ENCODE peak calls at places on chromosomes 4 and X, in seven cellular contexts. W is GM06990, Z is lower leg skin, X is mammary epithelial cell, O is AG04450, G is GM23248, P is dorsolateral prefrontal cortex. N is an unnamed sample.

GRCh38 chr4:13540446-13541175 is 3.7 kb downstream of the NKX3-2 start:
- DNase-seq in W (no peak), Z (no peak), X (no peak), O (no peak), G (no peak), P (no peak), N (no peak)

GRCh38 chrX:31319586-31319985 is 247.7 kb upstream of the FTHL17 start:
- DNase-seq in W (no peak), Z (no peak), X (no peak), O (no peak), G (no peak), P (no peak), N (no peak)

GRCh38 chr4:124334119-124334518 is 378.4 kb downstream of the ANKRD50 start:
- DNase-seq in W (no peak), Z (peak), X (peak), O (peak), G (peak), P (no peak), N (peak)

GRCh38 chrX:147898951-147899350 is 12.8 kb upstream of the FMR1 start:
- DNase-seq in W (no peak), Z (no peak), X (no peak), O (no peak), G (no peak), P (no peak), N (no peak)

GRCh38 chr4:98150092-98150761 is 7.0 kb upstream of the STPG2 start:
- DNase-seq in W (no peak), Z (no peak), X (no peak), O (no peak), G (peak), P (no peak), N (peak)

GRCh38 chr4:154314248-154314647 is 177.4 kb downstream of the DCHS2 start:
- DNase-seq in W (no peak), Z (no peak), X (no peak), O (no peak), G (peak), P (no peak), N (peak)

GRCh38 chr4:8306511-8307021 is 37.0 kb downstream of the HTRA3 start:
- DNase-seq in W (no peak), Z (no peak), X (no peak), O (no peak), G (peak), P (no peak), N (no peak)

GRCh38 chrX:104098151-104098808 is 14.0 kb upstream of the ZCCHC18 start:
- DNase-seq in W (no peak), Z (peak), X (peak), O (peak), G (peak), P (peak), N (peak)

GRCh38 chr4:129189630-129190029 is 93.7 kb downstream of the C4orf33 start:
- DNase-seq in W (no peak), Z (no peak), X (no peak), O (no peak), G (no peak), P (no peak), N (no peak)

GRCh38 chr4:169634975-169635374 is 14.6 kb downstream of the CLCN3 start:
- DNase-seq in W (no peak), Z (no peak), X (peak), O (no peak), G (no peak), P (no peak), N (peak)

GRCh38 chrX:100643943-100644587 is at the start of gene SRPX2:
- DNase-seq in W (no peak), Z (peak), X (peak), O (peak), G (peak), P (no peak), N (peak)

GRCh38 chrX:133323450-133323849 is 91.8 kb downstream of the GPC4 start:
- DNase-seq in W (no peak), Z (no peak), X (no peak), O (no peak), G (no peak), P (no peak), N (peak)

GRCh38 chr4:128757712-128758111 is 51.8 kb upstream of the JADE1 start:
- DNase-seq in W (no peak), Z (peak), X (no peak), O (no peak), G (no peak), P (peak), N (no peak)

GRCh38 chrX:143115466-143115865 is 89.7 kb downstream of the SPANXN4 start:
- DNase-seq in W (no peak), Z (no peak), X (no peak), O (no peak), G (no peak), P (no peak), N (no peak)

GRCh38 chr4:26858035-26858918 is 2.4 kb upstream of the STIM2 start:
- DNase-seq in W (no peak), Z (no peak), X (no peak), O (no peak), G (no peak), P (no peak), N (no peak)

GRCh38 chrX:48831909-48832291 is 3.5 kb downstream of the PCSK1N start:
- DNase-seq in W (no peak), Z (no peak), X (no peak), O (no peak), G (no peak), P (peak), N (no peak)

GRCh38 chr4:97656034-97656720 is 487.1 kb downstream of the STPG2 start:
- DNase-seq in W (no peak), Z (no peak), X (peak), O (no peak), G (peak), P (no peak), N (peak)

GRCh38 chrX:48700246-48700645 is 3.7 kb downstream of the SUV39H1 start:
- DNase-seq in W (no peak), Z (no peak), X (no peak), O (no peak), G (no peak), P (no peak), N (no peak)

GRCh38 chr4:135694066-135694465 is 1492.5 kb upstream of the PABPC4L start:
- DNase-seq in W (no peak), Z (no peak), X (no peak), O (no peak), G (no peak), P (no peak), N (no peak)

GRCh38 chr4:25857403-25857802 is 5.4 kb downstream of the SEL1L3 start:
- DNase-seq in W (no peak), Z (no peak), X (no peak), O (no peak), G (peak), P (no peak), N (no peak)

GRCh38 chrX:134183665-134184064 is 53.3 kb upstream of the CCDC160 start:
- DNase-seq in W (no peak), Z (no peak), X (no peak), O (no peak), G (no peak), P (no peak), N (no peak)

GRCh38 chrX:24231780-24232179 is 82.1 kb downstream of the SUPT20HL2 start:
- DNase-seq in W (no peak), Z (no peak), X (peak), O (no peak), G (no peak), P (no peak), N (peak)

GRCh38 chrX:17917945-17918577 is 57.0 kb upstream of the RAI2 start:
- DNase-seq in W (no peak), Z (no peak), X (no peak), O (no peak), G (no peak), P (no peak), N (no peak)

GRCh38 chrX:49858341-49858740 is 20.9 kb upstream of the USP27X start:
- DNase-seq in W (no peak), Z (no peak), X (no peak), O (no peak), G (no peak), P (no peak), N (no peak)

GRCh38 chr4:6887591-6888371 is 21.8 kb upstream of the TBC1D14 start:
- DNase-seq in W (no peak), Z (no peak), X (no peak), O (no peak), G (no peak), P (no peak), N (no peak)

GRCh38 chr4:179823342-179823741 is 2381.1 kb upstream of the AGA start:
- DNase-seq in W (no peak), Z (no peak), X (no peak), O (no peak), G (no peak), P (no peak), N (no peak)

GRCh38 chr4:177239475-177239874 is 70.2 kb upstream of the NEIL3 start:
- DNase-seq in W (no peak), Z (no peak), X (no peak), O (no peak), G (peak), P (no peak), N (no peak)

GRCh38 chr4:177236889-177237288 is 72.8 kb upstream of the NEIL3 start:
- DNase-seq in W (no peak), Z (no peak), X (no peak), O (no peak), G (no peak), P (no peak), N (no peak)

GRCh38 chr4:177237291-177237690 is 72.4 kb upstream of the NEIL3 start:
- DNase-seq in W (no peak), Z (no peak), X (no peak), O (no peak), G (no peak), P (no peak), N (no peak)

GRCh38 chr4:177239878-177240277 is 69.8 kb upstream of the NEIL3 start:
- DNase-seq in W (no peak), Z (no peak), X (no peak), O (no peak), G (peak), P (no peak), N (no peak)

DNA sequence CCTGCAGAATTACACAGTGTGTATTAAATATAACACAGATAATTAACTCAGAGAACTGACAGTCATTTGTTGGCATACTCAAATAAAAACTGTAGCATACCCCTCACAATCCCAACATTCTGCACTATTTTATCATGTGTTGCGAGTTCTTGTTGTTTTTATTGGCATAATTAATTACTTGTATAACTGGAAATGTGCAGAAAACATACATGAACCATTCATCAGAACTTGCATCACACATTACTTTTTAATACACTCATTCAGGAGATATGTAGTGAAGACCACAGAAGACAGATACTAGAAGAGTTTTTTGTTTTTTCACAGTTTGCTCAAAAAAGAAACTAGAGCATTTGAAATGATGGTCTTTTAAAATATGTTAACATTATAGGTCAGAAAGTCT is 74.6 kb upstream of the NEIL3 start:
- DNase-seq in W (no peak), Z (no peak), X (peak), O (no peak), G (peak), P (no peak), N (peak)
- H3K4me3 ChIP-seq in W (no peak), Z (no peak), X (no peak), O (no peak), G (peak), P (no peak), N (no peak)

GRCh38 chr4:2041234-2042130 is 17.6 kb upstream of the NAT8L start:
- DNase-seq in W (peak), Z (peak), X (peak), O (peak), G (peak), P (peak), N (peak)

GRCh38 chr4:2042947-2043395 is 16.2 kb upstream of the NAT8L start:
- DNase-seq in W (no peak), Z (no peak), X (no peak), O (no peak), G (no peak), P (no peak), N (no peak)

GRCh38 chr4:2043396-2044118 is 15.6 kb upstream of the NAT8L start:
- DNase-seq in W (no peak), Z (no peak), X (no peak), O (no peak), G (no peak), P (no peak), N (no peak)

GRCh38 chr4:2042207-2042946 is 16.8 kb upstream of the NAT8L start:
- DNase-seq in W (peak), Z (no peak), X (no peak), O (no peak), G (peak), P (no peak), N (no peak)

GRCh38 chr4:2040391-2041233 is 18.5 kb upstream of the NAT8L start:
- DNase-seq in W (no peak), Z (no peak), X (no peak), O (no peak), G (no peak), P (no peak), N (no peak)
- H3K4me3 ChIP-seq in W (no peak), Z (peak), X (peak), O (no peak), G (peak), P (peak), N (no peak)

GRCh38 chr4:61446957-61447356 is 246.8 kb downstream of the ADGRL3 start:
- DNase-seq in W (no peak), Z (no peak), X (no peak), O (no peak), G (no peak), P (no peak), N (no peak)
- H3K4me3 ChIP-seq in W (no peak), Z (no peak), X (no peak), O (no peak), G (no peak), P (no peak), N (no peak)

DNA sequence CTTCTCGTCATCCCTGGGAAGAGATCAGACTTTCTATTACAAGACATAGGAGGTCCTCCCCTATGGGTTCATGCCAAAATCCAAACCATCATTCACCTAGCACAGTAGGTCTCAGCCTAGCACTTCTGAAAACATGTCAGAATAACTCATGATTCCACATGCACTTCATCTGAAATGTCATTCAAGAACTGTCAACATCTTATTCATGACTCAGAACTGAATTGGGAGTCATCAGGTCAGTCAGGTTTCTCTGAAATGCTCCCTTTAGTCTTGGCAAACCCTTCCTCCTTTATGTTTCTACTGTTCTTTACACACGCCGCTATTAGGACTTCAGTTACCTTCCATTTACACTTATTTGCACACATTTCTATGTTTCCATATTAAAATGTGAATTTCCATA is 67.2 kb downstream of the ANTXR2 start:
- DNase-seq in W (no peak), Z (no peak), X (peak), O (no peak), G (no peak), P (no peak), N (peak)
- H3K4me3 ChIP-seq in W (no peak), Z (no peak), X (no peak), O (no peak), G (no peak), P (no peak), N (no peak)

GRCh38 chrX:75522565-75523411 is at the start of gene ZDHHC15:
- DNase-seq in W (peak), Z (peak), X (no peak), O (no peak), G (peak), P (peak), N (peak)
- H3K4me3 ChIP-seq in W (peak), Z (peak), X (no peak), O (no peak), G (peak), P (peak), N (peak)

N was measured in epithelial cell of esophagus.